ENCODE peak calls at places on chromosomes 6 and 20, in eight cellular contexts. S is MM.1S, Y is H9, I is breast epithelium, C is fibroblast of lung, O is osteoblast, A is K562, L is pancreas. R is an unnamed sample.

GRCh38 chr6:70028246-70028645 is 161.9 kb downstream of the COL19A1 start:
- DNase-seq in I (no peak), C (no peak), L (no peak), Y (no peak), O (no peak), S (no peak), A (no peak), R (no peak)

GRCh38 chr20:19885981-19886665 is 128.1 kb downstream of the RIN2 start:
- DNase-seq in Y (peak; percentile 29), A (no peak), O (no peak), I (peak; percentile 62), L (peak; percentile 32), C (peak; percentile 63), S (no peak), R (no peak)

GRCh38 chr6:154222716-154223115 is 133.9 kb downstream of the IPCEF1 start:
- DNase-seq in O (no peak), S (no peak), I (no peak), Y (no peak), A (no peak), C (no peak), L (no peak), R (no peak)

GRCh38 chr20:50281831-50282591 is 91.4 kb downstream of the CEBPB start:
- DNase-seq in S (peak; percentile 10), C (no peak), Y (peak; percentile 74), A (peak; percentile 81), I (no peak), O (peak; percentile 75), L (no peak), R (no peak)

GRCh38 chr6:118288355-118289124 is 259.6 kb upstream of the PLN start:
- DNase-seq in S (no peak), Y (no peak), L (no peak), C (peak; percentile 58), A (no peak), I (no peak), O (no peak), R (no peak)

GRCh38 chr6:11600251-11600650 is 62.7 kb downstream of the TMEM170B start:
- DNase-seq in L (no peak), Y (no peak), O (no peak), I (no peak), A (no peak), C (no peak), S (no peak), R (no peak)

GRCh38 chr6:1686117-1687098 is 76.7 kb downstream of the FOXC1 start:
- DNase-seq in O (peak; percentile 96), Y (no peak), L (no peak), A (no peak), S (no peak), C (peak; percentile 93), I (no peak), R (no peak)

GRCh38 chr6:12325872-12326271 is 35.7 kb downstream of the EDN1 start:
- DNase-seq in A (no peak), C (no peak), O (no peak), S (no peak), Y (no peak), L (no peak), I (no peak), R (no peak)

GRCh38 chr20:3595541-3595940 is 67.7 kb downstream of the GFRA4 start:
- DNase-seq in C (no peak), S (no peak), A (no peak), O (no peak), I (no peak), L (no peak), Y (no peak), R (no peak)

GRCh38 chr20:24432057-24432456 is 37.4 kb upstream of the SYNDIG1 start:
- DNase-seq in L (no peak), I (no peak), C (no peak), S (no peak), A (no peak), Y (peak; percentile 58), O (no peak), R (no peak)

GRCh38 chr6:113859349-113860164 is 2.4 kb downstream of the MARCKS start:
- DNase-seq in S (no peak), Y (peak; percentile 35), I (peak; percentile 54), A (no peak), C (peak; percentile 55), O (peak; percentile 93), L (peak; percentile 16), R (peak; percentile 19)

GRCh38 chr6:87808005-87808757 is 106.1 kb upstream of the AKIRIN2 start:
- DNase-seq in A (no peak), Y (no peak), O (peak; percentile 58), L (no peak), I (no peak), S (no peak), C (no peak), R (no peak)

GRCh38 chr6:53504438-53505030 is 40.4 kb downstream of the GCLC start:
- DNase-seq in O (no peak), C (no peak), A (no peak), I (no peak), S (no peak), L (no peak), Y (no peak), R (no peak)

GRCh38 chr20:373171-373890 is 7.2 kb upstream of the TRIB3 start:
- DNase-seq in I (no peak), A (peak; percentile 73), L (no peak), O (peak; percentile 94), C (peak; percentile 90), Y (peak; percentile 52), S (no peak), R (no peak)

GRCh38 chr6:7879579-7879978 is 31.0 kb downstream of the TXNDC5 start:
- DNase-seq in Y (no peak), S (no peak), L (no peak), O (no peak), A (no peak), C (no peak), I (no peak), R (no peak)

GRCh38 chr6:39387785-39388184 is 65.3 kb upstream of the KCNK16 start:
- DNase-seq in C (no peak), L (no peak), I (no peak), A (no peak), Y (no peak), O (no peak), S (no peak), R (no peak)

GRCh38 chr20:49581482-49581881 is 13.5 kb upstream of the PTGIS start:
- DNase-seq in S (no peak), I (no peak), C (no peak), A (no peak), Y (no peak), O (no peak), L (no peak), R (no peak)

GRCh38 chr6:126091507-126091906 is 105.2 kb downstream of the TRMT11 start:
- DNase-seq in Y (no peak), C (no peak), L (no peak), A (no peak), O (peak; percentile 22), I (no peak), S (no peak), R (no peak)

GRCh38 chr6:149938571-149939462 is 3.0 kb upstream of the ULBP2 start:
- DNase-seq in I (no peak), S (peak; percentile 61), A (no peak), O (peak; percentile 84), C (no peak), Y (no peak), L (no peak), R (peak; percentile 83)

GRCh38 chr6:149935668-149936067 is 6.1 kb upstream of the ULBP2 start:
- DNase-seq in C (no peak), O (no peak), Y (no peak), I (no peak), L (no peak), S (no peak), A (no peak), R (no peak)

GRCh38 chr6:149934249-149935156 is 7.3 kb upstream of the ULBP2 start:
- DNase-seq in A (peak; percentile 64), L (no peak), C (peak; percentile 82), Y (no peak), S (peak; percentile 48), O (peak; percentile 73), I (no peak), R (no peak)

GRCh38 chr6:149935246-149935645 is 6.6 kb upstream of the ULBP2 start:
- DNase-seq in C (no peak), L (no peak), I (no peak), Y (no peak), A (no peak), O (peak; percentile 76), S (no peak), R (no peak)

DNA sequence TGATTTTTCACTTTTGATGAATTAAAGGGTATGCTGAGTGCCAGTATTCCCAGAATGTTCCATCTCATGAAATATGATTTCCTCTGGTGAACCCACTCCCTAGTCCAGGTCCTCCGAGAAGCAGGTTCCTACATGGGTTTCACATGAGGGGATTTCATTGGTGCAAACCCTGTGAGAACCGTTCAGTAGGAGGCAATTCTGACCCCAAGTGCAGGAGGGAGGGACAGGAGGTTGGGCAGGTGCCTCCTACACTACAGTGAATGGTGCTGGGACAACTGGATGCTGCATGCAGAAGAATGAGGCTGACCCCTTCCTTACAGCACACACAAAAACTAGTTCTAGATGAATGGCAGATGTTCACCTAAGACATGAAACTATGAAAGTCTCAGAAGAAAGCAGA is 5.1 kb upstream of the ULBP2 start:
- DNase-seq in C (no peak), S (no peak), O (no peak), L (no peak), A (no peak), I (no peak), Y (no peak), R (no peak)
- H3K27me3 ChIP-seq in C (peaks cover 31% of the 10 kb centered on the region), S (peaks cover 75% of the 10 kb centered on the region), O (peaks cover 42% of the 10 kb centered on the region), L (no peaks in the 10 kb centered on the region), A (peaks cover 54% of the 10 kb centered on the region), I (no peaks in the 10 kb centered on the region), Y (peaks cover 64% of the 10 kb centered on the region), R (peaks cover 3% of the 10 kb centered on the region)

DNA sequence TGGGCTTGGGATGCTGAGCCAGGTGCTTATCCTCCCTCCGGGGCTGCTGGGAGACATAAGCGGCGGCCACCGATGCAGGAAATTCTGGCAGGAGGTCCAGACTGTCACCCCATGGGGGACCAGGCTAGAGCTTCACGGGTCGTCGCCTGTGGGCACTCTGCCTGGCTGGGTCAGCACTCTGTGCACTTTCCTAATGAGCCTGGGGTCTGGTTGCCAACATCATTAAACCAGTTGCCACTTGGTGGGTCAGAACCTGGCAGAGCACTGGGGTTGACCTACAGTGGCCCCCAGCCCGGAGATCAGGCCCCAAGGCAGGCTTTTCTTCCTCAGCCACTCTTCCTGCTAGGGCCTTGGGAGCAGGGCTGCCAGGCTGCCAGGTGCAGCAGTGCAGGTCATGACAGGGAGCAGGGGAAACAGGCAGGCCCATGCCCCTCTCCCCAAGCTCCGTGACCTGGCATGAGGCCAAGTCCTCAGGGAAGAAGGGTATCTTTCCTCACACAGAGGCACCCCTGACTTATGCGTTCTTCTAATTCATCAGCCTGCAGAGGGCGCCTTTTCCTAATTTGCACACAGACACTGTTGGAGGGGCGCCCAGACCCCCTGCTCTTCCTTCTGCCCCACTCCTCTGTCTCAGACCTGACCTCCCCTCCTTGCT is 154.5 kb upstream of the MLN start:
- DNase-seq in A (peak; percentile 56), Y (peak; percentile 68), O (peak; percentile 73), L (no peak), S (no peak), C (no peak), I (no peak), R (no peak)
- TF ChIP-seq CTCF in A (peak; percentile 72), Y (peak; percentile 78), O (peak; percentile 39), L (no peak), S (peak; percentile 37), C (no peak), I (no peak), R (peak; percentile 34)

GRCh38 chr6:98824163-98824906 is 10.0 kb upstream of the POU3F2 start:
- DNase-seq in S (no peak), A (no peak), Y (peak; percentile 72), L (no peak), O (peak; percentile 53), I (no peak), C (no peak), R (no peak)
- H3K27me3 ChIP-seq in S (no peaks in the 10 kb centered on the region), A (peaks cover 34% of the 10 kb centered on the region), Y (peaks cover 42% of the 10 kb centered on the region), L (peaks cover 4% of the 10 kb centered on the region), O (peaks cover 72% of the 10 kb centered on the region), I (peaks cover 14% of the 10 kb centered on the region), C (peaks cover 63% of the 10 kb centered on the region), R (no peaks in the 10 kb centered on the region)

GRCh38 chr20:58822175-58822574 is 28.5 kb downstream of the GNAS-AS1 start:
- DNase-seq in A (peak; percentile 66), S (peak; percentile 7), L (no peak), I (no peak), C (no peak), O (no peak), Y (no peak), R (no peak)
- TF ChIP-seq CTCF in A (peak; percentile 65), S (peak; percentile 45), L (no peak), I (no peak), C (no peak), O (no peak), Y (peak; percentile 58), R (peak; percentile 56)